ENCODE peak calls at places on chromosomes 11 and 22, in five cellular contexts. H, B, T, C and P are unnamed samples.
A peak's percentile ranks its signal among the peaks of the same experiment; 100 is the strongest.

GRCh38 chr11:123356539-123356938 is 73.5 kb upstream of the GRAMD1B start:
- DNase-seq in C (no peak), T (no peak), H (no peak), B (no peak), P (no peak)

GRCh38 chr22:49179886-49180682 is 647.6 kb downstream of the BRD1 start:
- DNase-seq in H (no peak), T (no peak), B (no peak), C (no peak), P (no peak)

GRCh38 chr11:37947816-37948215 is 1349.8 kb upstream of the RAG2 start:
- DNase-seq in C (no peak), H (no peak), T (no peak), B (no peak), P (no peak)

GRCh38 chr11:71311176-71311925 is 59.0 kb upstream of the SHANK2 start:
- DNase-seq in B (no peak), C (no peak), T (no peak), H (peak; percentile 10), P (no peak)

GRCh38 chr22:49704345-49705215 is 123.1 kb downstream of the BRD1 start:
- DNase-seq in H (no peak), C (no peak), T (no peak), B (no peak), P (no peak)

GRCh38 chr11:61325649-61326414 is 7.1 kb downstream of the DDB1 start:
- DNase-seq in T (peak; percentile 69), C (no peak), H (no peak), B (no peak), P (peak; percentile 15)

GRCh38 chr22:46734830-46735453 is 3.1 kb downstream of the CERK start:
- DNase-seq in T (peak; percentile 64), C (no peak), H (peak; percentile 59), B (no peak), P (no peak)

GRCh38 chr11:132604446-132604845 is 927.9 kb downstream of the OPCML start:
- DNase-seq in H (no peak), C (no peak), T (no peak), B (peak; percentile 71), P (peak; percentile 3)

GRCh38 chr22:31096637-31097274 is 10.6 kb downstream of the SELENOM start:
- DNase-seq in H (no peak), B (no peak), C (no peak), T (no peak), P (no peak)

GRCh38 chr22:32788884-32789624 is 12.5 kb upstream of the TIMP3 start:
- DNase-seq in H (no peak), T (no peak), C (no peak), B (peak; percentile 25), P (no peak)

GRCh38 chr11:92657226-92657625 is 312.2 kb upstream of the MTNR1B start:
- DNase-seq in B (no peak), C (no peak), T (no peak), H (no peak), P (no peak)

GRCh38 chr11:61777234-61778090 is 14.9 kb downstream of the TMEM258 start:
- DNase-seq in T (peak; percentile 87), C (no peak), B (no peak), H (peak; percentile 44), P (no peak)

GRCh38 chr11:76323804-76324203 is 57.1 kb downstream of the THAP12 start:
- DNase-seq in B (no peak), T (no peak), H (no peak), C (no peak), P (no peak)

GRCh38 chr22:32103648-32104326 is 55.3 kb downstream of the C22orf42 start:
- DNase-seq in T (no peak), C (no peak), B (peak; percentile 45), H (no peak), P (peak; percentile 27)

GRCh38 chr11:61958590-61958989 is 8.4 kb downstream of the BEST1 start:
- DNase-seq in C (no peak), B (no peak), H (no peak), T (peak; percentile 2), P (no peak)

GRCh38 chr11:130455493-130456127 is 7.2 kb downstream of the ADAMTS15 start:
- DNase-seq in T (no peak), C (no peak), B (no peak), H (peak; percentile 44), P (no peak)

GRCh38 chr11:81596709-81597108 is 1137.0 kb downstream of the FAM181B start:
- DNase-seq in C (no peak), B (no peak), T (no peak), H (no peak), P (no peak)

GRCh38 chr22:25025586-25025985 is 73.1 kb downstream of the KIAA1671 start:
- DNase-seq in H (no peak), C (no peak), B (no peak), T (peak; percentile 71), P (no peak)

GRCh38 chr11:13944801-13945505 is 17.6 kb upstream of the SPON1 start:
- DNase-seq in C (peak; percentile 24), H (no peak), T (no peak), B (no peak), P (peak; percentile 44)

GRCh38 chr22:40221055-40221414 is 43.3 kb downstream of the TNRC6B start:
- DNase-seq in B (no peak), H (no peak), C (no peak), T (no peak), P (no peak)

GRCh38 chr22:29773233-29773632 is 6.1 kb downstream of the UQCR10 start:
- DNase-seq in H (no peak), C (no peak), T (peak; percentile 78), B (peak; percentile 56), P (peak; percentile 54)

GRCh38 chr11:31870609-31871309 is 59.6 kb upstream of the PAX6 start:
- DNase-seq in B (peak; percentile 56), H (peak; percentile 71), T (peak; percentile 40), C (peak; percentile 95), P (peak; percentile 36)

GRCh38 chr11:111334495-111335123 is 36.3 kb downstream of the POU2AF3 start:
- DNase-seq in C (no peak), B (no peak), H (peak; percentile 66), T (no peak), P (no peak)

GRCh38 chr22:31083377-31083768 is 2.3 kb downstream of the SMTN start:
- DNase-seq in C (no peak), T (no peak), H (peak; percentile 70), B (no peak), P (no peak)

GRCh38 chr11:120192831-120193625 is 17.8 kb upstream of the OAF start:
- DNase-seq in T (no peak), H (no peak), B (no peak), C (no peak), P (no peak)

GRCh38 chr11:68263444-68264035 is 8.2 kb downstream of the C11orf24 start:
- DNase-seq in T (no peak), H (no peak), B (no peak), C (no peak), P (peak; percentile 12)

GRCh38 chr22:28734393-28734792 is 7.2 kb downstream of the CHEK2 start:
- DNase-seq in C (no peak), T (no peak), B (no peak), H (no peak), P (no peak)

GRCh38 chr22:39183991-39184585 is 31.6 kb upstream of the CBX7 start:
- DNase-seq in B (peak; percentile 82), H (no peak), C (no peak), T (no peak), P (peak; percentile 41)

GRCh38 chr22:44599084-44599483 is 101.1 kb upstream of the RTL6 start:
- DNase-seq in H (no peak), B (no peak), C (no peak), T (no peak), P (no peak)

DNA sequence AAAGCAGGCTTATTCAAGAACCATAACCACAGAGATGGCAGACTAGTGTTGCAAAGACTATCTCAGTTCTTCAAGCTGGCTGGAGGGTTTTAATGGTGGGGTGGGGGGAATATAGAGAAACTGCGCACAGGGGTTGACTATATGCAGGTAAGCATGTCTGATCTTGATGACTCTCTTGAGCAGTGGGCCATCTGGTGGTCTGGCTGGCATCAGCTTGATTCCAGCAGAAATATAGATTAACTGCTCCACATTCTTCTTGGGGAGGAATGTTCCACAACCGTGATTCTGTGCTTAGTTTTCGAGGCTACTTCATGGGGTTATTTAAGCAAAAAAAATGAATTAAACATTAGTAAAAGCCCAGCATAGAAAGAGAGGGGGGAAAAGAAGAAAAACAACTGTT is 158.8 kb upstream of the PGR start:
- DNase-seq in H (no peak), T (no peak), C (no peak), B (no peak), P (no peak)
- TF ChIP-seq CTCF in H (no peak), T (no peak), C (peak; percentile 17), B (no peak), P (no peak)

GRCh38 chr11:43942651-43943356 is 367 bp downstream of the C11orf96 start:
- DNase-seq in H (no peak), T (peak; percentile 65), B (peak; percentile 51), C (peak; percentile 61), P (no peak)

GRCh38 chr11:43943931-43944751 is 1.7 kb downstream of the C11orf96 start:
- DNase-seq in C (peak; percentile 42), H (no peak), T (peak; percentile 72), B (peak; percentile 38), P (no peak)

GRCh38 chr11:43941257-43941879 is 1.1 kb upstream of the C11orf96 start:
- DNase-seq in T (no peak), B (peak; percentile 31), H (no peak), C (no peak), P (peak; percentile 57)

GRCh38 chr11:43944761-43945311 is 2.4 kb downstream of the C11orf96 start:
- DNase-seq in H (peak; percentile 84), C (peak; percentile 58), B (peak; percentile 59), T (peak; percentile 89), P (no peak)

DNA sequence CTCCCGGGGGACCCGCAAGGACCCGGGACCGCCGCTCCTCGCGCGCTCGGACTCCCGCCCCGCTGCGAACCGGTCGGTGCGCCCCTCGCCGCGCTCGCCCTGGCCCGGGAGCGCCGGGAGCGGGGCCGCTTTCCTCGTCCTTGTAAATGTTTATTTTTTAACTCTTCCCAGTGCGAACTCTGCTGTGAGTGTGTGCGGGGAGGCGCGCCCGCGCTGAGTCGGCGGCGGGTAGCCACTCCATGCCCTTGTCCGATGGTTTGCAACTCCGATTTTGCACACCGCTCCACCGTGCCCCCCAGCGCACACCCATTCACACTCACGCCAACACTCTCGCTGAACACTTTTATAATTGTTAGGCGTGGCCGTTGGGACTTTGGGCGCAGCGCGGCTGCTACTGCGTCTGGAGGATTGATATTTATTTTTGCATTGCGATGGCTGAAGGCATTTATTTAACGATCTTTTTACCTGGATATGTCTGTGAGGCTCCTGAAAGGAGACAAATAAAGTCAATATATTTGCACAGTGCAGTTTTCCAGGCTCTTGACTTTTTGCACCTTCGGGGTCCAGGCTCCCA is 1.0 kb downstream of the C11orf96 start:
- DNase-seq in H (no peak), C (peak; percentile 53), B (peak; percentile 35), T (no peak), P (no peak)
- H3K4me3 ChIP-seq in H (peak overlapping the region; percentile 30), C (peak overlapping the region; percentile 76), B (peak overlapping the region; percentile 56), T (peak overlapping the region; percentile 59), P (peak overlapping the region; percentile 44)

GRCh38 chr11:69362315-69362714 is 68.4 kb downstream of the MYEOV start:
- DNase-seq in C (no peak), T (no peak), B (no peak), H (peak; percentile 0), P (no peak)
- TF ChIP-seq CTCF in C (peak; percentile 12), T (no peak), B (no peak), H (no peak), P (no peak)

DNA sequence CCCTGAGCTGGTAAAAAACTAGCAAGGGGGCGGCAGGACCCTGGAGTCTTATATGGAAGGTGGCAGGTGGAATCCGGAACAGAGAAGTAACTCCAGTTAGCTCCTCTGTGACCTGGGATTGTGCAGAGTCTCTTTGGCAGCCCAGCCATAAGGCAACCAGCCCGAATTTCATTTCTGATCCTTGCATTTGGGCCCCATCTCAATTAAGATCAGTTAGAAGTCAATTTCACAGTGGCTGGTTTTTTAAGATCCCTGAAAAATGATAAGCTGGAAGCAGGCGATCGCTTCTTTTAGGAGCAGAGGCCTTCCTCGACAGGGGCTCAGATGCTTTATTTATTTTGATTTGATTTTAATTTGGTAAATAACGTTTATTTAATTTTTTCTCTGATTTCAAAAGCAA is 199.0 kb downstream of the TENM4 start:
- DNase-seq in B (no peak), H (no peak), C (no peak), T (no peak), P (no peak)
- H3K4me3 ChIP-seq in B (no peak overlapping the region), H (no peak overlapping the region), C (no peak overlapping the region), T (no peak overlapping the region), P (no peak overlapping the region)